ENCODE peak calls at places on chromosomes 16 and 17, in nine cellular contexts. One of them, this sample, is unnamed.

GRCh38 chr16:67242138-67242730 is 5.0 kb downstream of the FHOD1 start:
- DNase-seq in CD8-positive, alpha-beta T cell: no peak
- DNase-seq in mesendoderm: no peak
- DNase-seq in neuronal stem cell: no peak
- DNase-seq in suprapubic skin: no peak
- DNase-seq in thoracic aorta: no peak
- DNase-seq in mammary epithelial cell: no peak
- DNase-seq in small intestine: no peak
- DNase-seq in ovary: no peak
- DNase-seq in this sample: no peak

GRCh38 chr17:61211233-61211632 is 188.4 kb upstream of the TBX2 start:
- DNase-seq in mammary epithelial cell: no peak
- DNase-seq in thoracic aorta: no peak
- DNase-seq in CD8-positive, alpha-beta T cell: no peak
- DNase-seq in small intestine: no peak
- DNase-seq in neuronal stem cell: no peak
- DNase-seq in suprapubic skin: no peak
- DNase-seq in mesendoderm: no peak
- DNase-seq in ovary: no peak
- DNase-seq in this sample: no peak

GRCh38 chr17:45020354-45021138 is 30.9 kb downstream of the DCAKD start:
- DNase-seq in ovary: no peak
- DNase-seq in small intestine: no peak
- DNase-seq in thoracic aorta: no peak
- DNase-seq in mesendoderm: peak; percentile 57
- DNase-seq in suprapubic skin: no peak
- DNase-seq in neuronal stem cell: no peak
- DNase-seq in mammary epithelial cell: no peak
- DNase-seq in CD8-positive, alpha-beta T cell: no peak
- DNase-seq in this sample: no peak

GRCh38 chr16:67101301-67101675 is 8.5 kb upstream of the PHAF1 start:
- DNase-seq in mesendoderm: no peak
- DNase-seq in mammary epithelial cell: no peak
- DNase-seq in suprapubic skin: no peak
- DNase-seq in small intestine: no peak
- DNase-seq in ovary: no peak
- DNase-seq in neuronal stem cell: no peak
- DNase-seq in thoracic aorta: no peak
- DNase-seq in CD8-positive, alpha-beta T cell: no peak
- DNase-seq in this sample: no peak

GRCh38 chr16:58110590-58111330 is 18.4 kb downstream of the CFAP20 start:
- DNase-seq in mesendoderm: peak; percentile 94
- DNase-seq in ovary: no peak
- DNase-seq in CD8-positive, alpha-beta T cell: no peak
- DNase-seq in small intestine: no peak
- DNase-seq in neuronal stem cell: no peak
- DNase-seq in mammary epithelial cell: peak; percentile 47
- DNase-seq in thoracic aorta: no peak
- DNase-seq in suprapubic skin: no peak
- DNase-seq in this sample: peak; percentile 91

GRCh38 chr17:63626551-63627228 is 4.5 kb downstream of the MAP3K3 start:
- DNase-seq in mesendoderm: no peak
- DNase-seq in thoracic aorta: no peak
- DNase-seq in small intestine: no peak
- DNase-seq in mammary epithelial cell: no peak
- DNase-seq in ovary: no peak
- DNase-seq in CD8-positive, alpha-beta T cell: no peak
- DNase-seq in neuronal stem cell: no peak
- DNase-seq in suprapubic skin: no peak
- DNase-seq in this sample: no peak

GRCh38 chr17:82920715-82921114 is 80.9 kb upstream of the ZNF750 start:
- DNase-seq in suprapubic skin: no peak
- DNase-seq in small intestine: no peak
- DNase-seq in mesendoderm: no peak
- DNase-seq in neuronal stem cell: no peak
- DNase-seq in CD8-positive, alpha-beta T cell: no peak
- DNase-seq in thoracic aorta: no peak
- DNase-seq in mammary epithelial cell: no peak
- DNase-seq in ovary: no peak
- DNase-seq in this sample: no peak

GRCh38 chr17:38431343-38432145 is 3.3 kb downstream of the ARHGAP23 start:
- DNase-seq in small intestine: no peak
- DNase-seq in suprapubic skin: no peak
- DNase-seq in mesendoderm: no peak
- DNase-seq in CD8-positive, alpha-beta T cell: no peak
- DNase-seq in neuronal stem cell: no peak
- DNase-seq in ovary: no peak
- DNase-seq in mammary epithelial cell: no peak
- DNase-seq in thoracic aorta: no peak
- DNase-seq in this sample: no peak

GRCh38 chr16:85437161-85438052 is 175.7 kb upstream of the GSE1 start:
- DNase-seq in thoracic aorta: no peak
- DNase-seq in neuronal stem cell: no peak
- DNase-seq in mesendoderm: peak; percentile 61
- DNase-seq in ovary: peak; percentile 79
- DNase-seq in suprapubic skin: no peak
- DNase-seq in CD8-positive, alpha-beta T cell: no peak
- DNase-seq in mammary epithelial cell: no peak
- DNase-seq in small intestine: peak; percentile 84
- DNase-seq in this sample: peak; percentile 83

GRCh38 chr16:29961479-29962343 is at the start of gene TMEM219:
- DNase-seq in small intestine: peak; percentile 91
- DNase-seq in neuronal stem cell: peak; percentile 93
- DNase-seq in ovary: peak; percentile 91
- DNase-seq in thoracic aorta: peak; percentile 55
- DNase-seq in mammary epithelial cell: peak; percentile 76
- DNase-seq in CD8-positive, alpha-beta T cell: peak; percentile 90
- DNase-seq in suprapubic skin: peak; percentile 90
- DNase-seq in mesendoderm: peak; percentile 92
- DNase-seq in this sample: peak; percentile 86

GRCh38 chr17:77844681-77845080 is 113.8 kb upstream of the TNRC6C start:
- DNase-seq in neuronal stem cell: no peak
- DNase-seq in small intestine: no peak
- DNase-seq in mesendoderm: no peak
- DNase-seq in CD8-positive, alpha-beta T cell: no peak
- DNase-seq in suprapubic skin: no peak
- DNase-seq in ovary: no peak
- DNase-seq in mammary epithelial cell: no peak
- DNase-seq in thoracic aorta: no peak
- DNase-seq in this sample: no peak

GRCh38 chr17:77848257-77848656 is 110.2 kb upstream of the TNRC6C start:
- DNase-seq in small intestine: no peak
- DNase-seq in mammary epithelial cell: no peak
- DNase-seq in thoracic aorta: no peak
- DNase-seq in mesendoderm: no peak
- DNase-seq in CD8-positive, alpha-beta T cell: no peak
- DNase-seq in ovary: no peak
- DNase-seq in suprapubic skin: no peak
- DNase-seq in neuronal stem cell: no peak
- DNase-seq in this sample: no peak

GRCh38 chr17:77845541-77846225 is 112.8 kb upstream of the TNRC6C start:
- DNase-seq in small intestine: no peak
- DNase-seq in neuronal stem cell: no peak
- DNase-seq in mesendoderm: no peak
- DNase-seq in suprapubic skin: no peak
- DNase-seq in ovary: no peak
- DNase-seq in thoracic aorta: no peak
- DNase-seq in mammary epithelial cell: no peak
- DNase-seq in CD8-positive, alpha-beta T cell: no peak
- DNase-seq in this sample: no peak

GRCh38 chr17:77847211-77848085 is 111.1 kb upstream of the TNRC6C start:
- DNase-seq in mesendoderm: no peak
- DNase-seq in neuronal stem cell: no peak
- DNase-seq in thoracic aorta: no peak
- DNase-seq in ovary: no peak
- DNase-seq in suprapubic skin: no peak
- DNase-seq in CD8-positive, alpha-beta T cell: no peak
- DNase-seq in small intestine: no peak
- DNase-seq in mammary epithelial cell: no peak
- DNase-seq in this sample: no peak

DNA sequence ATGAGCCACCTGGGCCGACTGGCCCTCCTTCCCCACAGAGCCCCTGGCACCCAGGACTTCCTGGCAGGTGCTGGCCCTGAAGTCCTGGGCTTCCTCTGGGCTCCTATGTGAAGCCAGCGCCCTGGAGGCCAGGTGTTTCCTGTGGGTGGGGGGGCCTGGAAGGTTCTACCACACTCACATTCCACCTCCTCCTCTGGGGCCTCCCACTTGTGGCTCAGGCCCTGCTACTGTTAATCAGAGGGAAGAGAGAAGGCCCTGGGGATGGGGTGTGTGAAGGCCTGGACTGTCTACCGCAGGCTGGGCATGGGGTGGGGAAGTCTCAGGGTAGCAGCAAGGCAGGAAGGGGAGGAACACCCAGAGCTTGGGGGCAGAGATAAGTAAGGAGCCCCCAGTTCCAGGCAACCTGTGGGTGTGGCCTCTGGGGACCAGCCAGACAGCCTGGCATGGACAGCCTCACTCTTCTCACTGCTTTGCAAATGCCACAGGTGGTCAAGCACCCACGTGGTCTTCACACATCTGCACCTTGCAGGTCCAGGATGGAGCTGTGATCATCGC is 111.9 kb upstream of the TNRC6C start:
- DNase-seq in mammary epithelial cell: no peak
- DNase-seq in small intestine: no peak
- DNase-seq in suprapubic skin: no peak
- DNase-seq in mesendoderm: no peak
- DNase-seq in neuronal stem cell: no peak
- DNase-seq in thoracic aorta: no peak
- DNase-seq in ovary: no peak
- DNase-seq in CD8-positive, alpha-beta T cell: peak; percentile 48
- DNase-seq in this sample: no peak
- H3K4me1 ChIP-seq in mammary epithelial cell: peaks cover 7% of the 10 kb centered on the region
- H3K4me1 ChIP-seq in small intestine: no peaks in the 10 kb centered on the region
- H3K4me1 ChIP-seq in suprapubic skin: peaks cover 16% of the 10 kb centered on the region
- H3K4me1 ChIP-seq in mesendoderm: no peaks in the 10 kb centered on the region
- H3K4me1 ChIP-seq in neuronal stem cell: peaks cover 1% of the 10 kb centered on the region
- H3K4me1 ChIP-seq in thoracic aorta: peaks cover 4% of the 10 kb centered on the region
- H3K4me1 ChIP-seq in ovary: no peaks in the 10 kb centered on the region
- H3K4me1 ChIP-seq in CD8-positive, alpha-beta T cell: peaks cover 52% of the 10 kb centered on the region
- H3K4me1 ChIP-seq in this sample: no peaks in the 10 kb centered on the region

GRCh38 chr17:951388-952132 is 28.0 kb downstream of the NXN start:
- DNase-seq in thoracic aorta: no peak
- DNase-seq in suprapubic skin: no peak
- DNase-seq in mesendoderm: peak; percentile 96
- DNase-seq in ovary: no peak
- DNase-seq in neuronal stem cell: peak; percentile 67
- DNase-seq in mammary epithelial cell: peak; percentile 65
- DNase-seq in small intestine: no peak
- DNase-seq in CD8-positive, alpha-beta T cell: no peak
- DNase-seq in this sample: peak; percentile 88
- H3K27ac ChIP-seq in thoracic aorta: peak overlapping the region; percentile 69
- H3K27ac ChIP-seq in suprapubic skin: no peak overlapping the region
- H3K27ac ChIP-seq in mesendoderm: peak overlapping the region; percentile 98
- H3K27ac ChIP-seq in ovary: no peak overlapping the region
- H3K27ac ChIP-seq in neuronal stem cell: peak overlapping the region; percentile 98
- H3K27ac ChIP-seq in mammary epithelial cell: peak overlapping the region; percentile 54
- H3K27ac ChIP-seq in small intestine: peak overlapping the region; percentile 54
- H3K27ac ChIP-seq in CD8-positive, alpha-beta T cell: no peak overlapping the region
- H3K27ac ChIP-seq in this sample: peak overlapping the region; percentile 99

DNA sequence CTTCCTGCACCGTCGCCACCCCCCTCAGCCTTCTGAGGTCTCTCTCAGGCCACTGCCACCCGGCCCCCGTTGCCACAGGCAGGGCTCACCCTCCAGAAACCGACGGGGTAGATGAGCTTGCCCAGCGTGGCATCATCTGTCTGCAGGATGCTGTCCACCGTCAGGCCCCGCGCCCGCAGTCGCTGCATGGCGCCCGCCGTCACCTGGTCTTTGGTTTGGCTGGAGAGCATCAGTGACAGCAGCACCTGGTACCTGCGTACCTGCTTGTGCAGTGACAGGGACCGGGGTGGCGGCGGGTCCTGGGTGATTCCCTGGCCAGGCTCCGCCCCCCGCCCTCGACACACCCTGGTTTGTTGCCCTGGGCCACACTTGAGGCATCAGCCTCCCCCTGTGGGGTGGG is 3.1 kb downstream of the NTHL1 start:
- DNase-seq in neuronal stem cell: no peak
- DNase-seq in ovary: no peak
- DNase-seq in thoracic aorta: no peak
- DNase-seq in suprapubic skin: no peak
- DNase-seq in mammary epithelial cell: no peak
- DNase-seq in small intestine: no peak
- DNase-seq in mesendoderm: no peak
- DNase-seq in CD8-positive, alpha-beta T cell: no peak
- DNase-seq in this sample: no peak
- H3K4me1 ChIP-seq in neuronal stem cell: peaks cover 8% of the 10 kb centered on the region
- H3K4me1 ChIP-seq in ovary: peaks cover 31% of the 10 kb centered on the region
- H3K4me1 ChIP-seq in thoracic aorta: peaks cover 43% of the 10 kb centered on the region
- H3K4me1 ChIP-seq in suprapubic skin: peaks cover 67% of the 10 kb centered on the region
- H3K4me1 ChIP-seq in mammary epithelial cell: peaks cover 34% of the 10 kb centered on the region
- H3K4me1 ChIP-seq in small intestine: no peaks in the 10 kb centered on the region
- H3K4me1 ChIP-seq in mesendoderm: peaks cover 2% of the 10 kb centered on the region
- H3K4me1 ChIP-seq in CD8-positive, alpha-beta T cell: peaks cover 17% of the 10 kb centered on the region
- H3K4me1 ChIP-seq in this sample: peaks cover 32% of the 10 kb centered on the region

GRCh38 chr17:80294210-80294609 is 33.6 kb downstream of the RNF213 start:
- DNase-seq in small intestine: no peak
- DNase-seq in mammary epithelial cell: no peak
- DNase-seq in ovary: no peak
- DNase-seq in CD8-positive, alpha-beta T cell: no peak
- DNase-seq in neuronal stem cell: no peak
- DNase-seq in suprapubic skin: no peak
- DNase-seq in mesendoderm: no peak
- DNase-seq in thoracic aorta: no peak
- DNase-seq in this sample: no peak

GRCh38 chr17:80294653-80295052 is 34.0 kb downstream of the RNF213 start:
- DNase-seq in mesendoderm: no peak
- DNase-seq in small intestine: no peak
- DNase-seq in suprapubic skin: no peak
- DNase-seq in thoracic aorta: no peak
- DNase-seq in ovary: no peak
- DNase-seq in mammary epithelial cell: no peak
- DNase-seq in CD8-positive, alpha-beta T cell: no peak
- DNase-seq in neuronal stem cell: no peak
- DNase-seq in this sample: no peak

GRCh38 chr17:80295146-80295545 is 34.5 kb downstream of the RNF213 start:
- DNase-seq in CD8-positive, alpha-beta T cell: no peak
- DNase-seq in mesendoderm: no peak
- DNase-seq in neuronal stem cell: no peak
- DNase-seq in thoracic aorta: no peak
- DNase-seq in small intestine: no peak
- DNase-seq in suprapubic skin: no peak
- DNase-seq in mammary epithelial cell: no peak
- DNase-seq in ovary: no peak
- DNase-seq in this sample: no peak

GRCh38 chr17:80296221-80296620 is 35.6 kb downstream of the RNF213 start:
- DNase-seq in CD8-positive, alpha-beta T cell: no peak
- DNase-seq in ovary: peak; percentile 71
- DNase-seq in thoracic aorta: no peak
- DNase-seq in small intestine: no peak
- DNase-seq in neuronal stem cell: no peak
- DNase-seq in mesendoderm: no peak
- DNase-seq in suprapubic skin: no peak
- DNase-seq in mammary epithelial cell: no peak
- DNase-seq in this sample: no peak

DNA sequence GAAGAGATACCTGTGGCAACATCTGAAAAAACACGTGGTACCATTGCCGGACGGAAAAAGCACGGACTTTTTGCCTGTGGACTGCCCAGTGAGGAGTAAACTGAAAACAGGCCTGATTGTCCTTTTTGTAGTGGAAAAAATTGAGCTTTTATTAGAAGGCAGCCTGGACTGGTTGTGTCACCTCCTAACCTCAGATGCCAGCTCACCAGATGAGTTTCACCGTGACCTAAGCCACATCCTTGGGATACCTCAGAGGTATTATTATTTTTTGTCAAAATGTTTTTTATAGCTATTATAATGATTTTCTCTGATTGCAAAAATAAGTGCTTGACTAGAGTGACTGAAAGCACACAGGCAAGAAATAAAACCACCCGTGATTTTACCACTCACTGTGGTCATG is 34.9 kb downstream of the RNF213 start:
- DNase-seq in small intestine: no peak
- DNase-seq in ovary: no peak
- DNase-seq in thoracic aorta: no peak
- DNase-seq in CD8-positive, alpha-beta T cell: no peak
- DNase-seq in mammary epithelial cell: no peak
- DNase-seq in mesendoderm: no peak
- DNase-seq in suprapubic skin: no peak
- DNase-seq in neuronal stem cell: no peak
- DNase-seq in this sample: no peak
- H3K27ac ChIP-seq in small intestine: no peak overlapping the region
- H3K27ac ChIP-seq in ovary: no peak overlapping the region
- H3K27ac ChIP-seq in thoracic aorta: no peak overlapping the region
- H3K27ac ChIP-seq in CD8-positive, alpha-beta T cell: no peak overlapping the region
- H3K27ac ChIP-seq in mammary epithelial cell: no peak overlapping the region
- H3K27ac ChIP-seq in mesendoderm: no peak overlapping the region
- H3K27ac ChIP-seq in suprapubic skin: no peak overlapping the region
- H3K27ac ChIP-seq in neuronal stem cell: no peak overlapping the region
- H3K27ac ChIP-seq in this sample: no peak overlapping the region